ENCODE peak calls at places on chromosomes 3 and 15, in nine cellular contexts. C is DMS53; X is fibroblast of lung; O is GM12865; R is effector CD4-positive, alpha-beta T cell; P is naive B cell; D is NAMALWA; J is neural crest cell; K is cerebellar cortex. E is an unnamed sample.

GRCh38 chr3:55330355-55330754 is 156.8 kb downstream of the WNT5A start:
- DNase-seq in C (peak), R (no peak), P (no peak), K (no peak), X (peak), O (no peak), D (no peak), J (no peak), E (no peak)

GRCh38 chr15:96870510-96871039 is 540.1 kb downstream of the NR2F2 start:
- DNase-seq in C (no peak), D (no peak), P (no peak), J (peak), O (no peak), R (no peak), K (no peak), X (no peak), E (no peak)

GRCh38 chr3:187858086-187858485 is 112.8 kb upstream of the BCL6 start:
- DNase-seq in D (no peak), R (no peak), P (no peak), O (no peak), X (no peak), J (no peak), C (no peak), K (no peak), E (no peak)

GRCh38 chr15:80710635-80711553 is 15.8 kb downstream of the ABHD17C start:
- DNase-seq in J (no peak), K (no peak), O (peak), P (no peak), D (no peak), X (peak), C (no peak), R (no peak), E (no peak)

GRCh38 chr3:109702252-109702651 is 364.9 kb upstream of the DPPA4 start:
- DNase-seq in J (no peak), O (peak), D (no peak), C (no peak), P (no peak), X (peak), R (no peak), K (no peak), E (no peak)

GRCh38 chr15:67085237-67085817 is 19.9 kb downstream of the SMAD3 start:
- DNase-seq in K (no peak), C (no peak), X (no peak), J (no peak), D (peak), O (peak), R (no peak), P (no peak), E (no peak)

GRCh38 chr3:29627136-29628117 is 346.6 kb downstream of the RBMS3 start:
- DNase-seq in X (no peak), J (no peak), P (no peak), C (peak), R (no peak), O (no peak), D (no peak), K (no peak), E (no peak)

GRCh38 chr3:152271465-152272035 is 2.8 kb downstream of the MBNL1 start:
- DNase-seq in C (no peak), P (no peak), R (no peak), O (no peak), J (no peak), X (no peak), K (no peak), D (peak), E (peak)

GRCh38 chr3:8318002-8318649 is 183.5 kb upstream of the LMCD1 start:
- DNase-seq in J (no peak), R (no peak), C (peak), K (no peak), X (peak), D (no peak), O (no peak), P (no peak), E (no peak)

E was measured in Karpas-422.